ENCODE peak calls at places on chromosomes 16 and 17, in four cellular contexts. B is amniotic epithelial cell, L is ascending aorta, G is activated T-helper 1 cell treated with Interleukin-2 at 50 U/mL for 16 hours. V is an unnamed sample.

GRCh38 chr17:13917635-13918034 is 151.7 kb upstream of the COX10 start:
- DNase-seq in L (no peak), G (no peak), B (no peak), V (no peak)

GRCh38 chr17:40317345-40317873 is 8.4 kb downstream of the RARA start:
- DNase-seq in B (peak), L (no peak), G (no peak), V (peak)

GRCh38 chr17:74071280-74071679 is 132.2 kb upstream of the RPL38 start:
- DNase-seq in B (no peak), G (no peak), L (no peak), V (no peak)

GRCh38 chr16:87528690-87529579 is 36.1 kb upstream of the ZCCHC14 start:
- DNase-seq in G (no peak), B (no peak), L (no peak), V (no peak)

GRCh38 chr16:30699615-30700099 is 686 bp downstream of the SRCAP start:
- DNase-seq in L (no peak), B (no peak), G (no peak), V (no peak)

GRCh38 chr17:306536-307294 is 45.9 kb downstream of the RPH3AL start:
- DNase-seq in B (no peak), L (no peak), G (no peak), V (no peak)

GRCh38 chr16:50812046-50812445 is 70.2 kb downstream of the CYLD start:
- DNase-seq in B (no peak), L (no peak), G (no peak), V (no peak)

GRCh38 chr17:1324201-1324750 is 44.8 kb downstream of the TRARG1 start:
- DNase-seq in L (no peak), G (no peak), B (no peak), V (no peak)

GRCh38 chr17:2303278-2304188 is at the start of the genes SMG6 and SRR:
- DNase-seq in B (peak), L (peak), G (peak), V (peak)

GRCh38 chr17:7982171-7982570 is 20.2 kb upstream of the GUCY2D start:
- DNase-seq in L (no peak), G (no peak), B (peak), V (no peak)

GRCh38 chr17:43755389-43755875 is 3.2 kb downstream of the SOST start:
- DNase-seq in L (no peak), B (no peak), G (no peak), V (no peak)

GRCh38 chr17:44335515-44336356 is 9.4 kb upstream of the GRN start:
- DNase-seq in B (no peak), G (no peak), L (no peak), V (no peak)

GRCh38 chr17:27396941-27397340 is 59.3 kb upstream of the KSR1 start:
- DNase-seq in B (peak), G (no peak), L (no peak), V (no peak)

GRCh38 chr17:6439951-6440350 is 4.3 kb upstream of the PIMREG start:
- DNase-seq in G (no peak), B (no peak), L (no peak), V (no peak)

GRCh38 chr17:45315583-45316270 is 1.1 kb downstream of the MAP3K14 start:
- DNase-seq in B (no peak), L (no peak), G (no peak), V (no peak)

GRCh38 chr16:1288813-1289479 is 20.5 kb upstream of the UBE2I start:
- DNase-seq in G (no peak), L (no peak), B (no peak), V (no peak)

GRCh38 chr17:77127735-77128361 is 12.9 kb upstream of the SEC14L1 start:
- DNase-seq in L (peak), G (peak), B (no peak), V (no peak)

GRCh38 chr16:24988137-24988535 is 27.0 kb downstream of the ARHGAP17 start:
- DNase-seq in L (no peak), G (no peak), B (no peak), V (no peak)

GRCh38 chr17:50957600-50958575 is 91.7 kb upstream of the TOB1 start:
- DNase-seq in G (no peak), B (no peak), L (no peak), V (no peak)

GRCh38 chr17:13601776-13602551 is at the start of gene HS3ST3A1:
- DNase-seq in G (no peak), B (peak), L (no peak), V (peak)

GRCh38 chr16:67144943-67145342 is 5.9 kb downstream of the B3GNT9 start:
- DNase-seq in B (no peak), G (no peak), L (no peak), V (no peak)

GRCh38 chr17:78127240-78127887 is 1.2 kb downstream of the TMC6 start:
- DNase-seq in G (peak), B (no peak), L (no peak), V (no peak)

GRCh38 chr16:19871721-19872120 is 12.9 kb downstream of the GPRC5B start:
- DNase-seq in B (no peak), L (no peak), G (no peak), V (no peak)

GRCh38 chr17:41579484-41580243 is 7.0 kb downstream of the KRT14 start:
- DNase-seq in B (peak), L (peak), G (peak), V (peak)

GRCh38 chr17:72118588-72119279 is 2.1 kb upstream of the SOX9 start:
- DNase-seq in L (no peak), G (no peak), B (peak), V (no peak)

GRCh38 chr16:1870365-1871082 is 1.4 kb downstream of the MEIOB start:
- DNase-seq in G (no peak), L (no peak), B (peak), V (no peak)

GRCh38 chr17:73663614-73664013 is 19.4 kb upstream of the SDK2 start:
- DNase-seq in B (no peak), G (no peak), L (no peak), V (no peak)

GRCh38 chr16:74605746-74606520 is 981 bp downstream of the GLG1 start:
- DNase-seq in B (no peak), G (no peak), L (no peak), V (no peak)

V was measured in uterus.